ENCODE peak calls at places on chromosomes 5 and 9, in four cellular contexts. One of them, this sample, is unnamed.

GRCh38 chr9:2339416-2339815 is 282.2 kb upstream of the VLDLR start:
- DNase-seq in K562: no peak
- DNase-seq in GM12878: no peak
- DNase-seq in HepG2: no peak
- DNase-seq in this sample: no peak

GRCh38 chr5:18394154-18394804 is 760.0 kb downstream of the TAF11L14 start:
- DNase-seq in K562: peak
- DNase-seq in GM12878: no peak
- DNase-seq in HepG2: peak
- DNase-seq in this sample: peak

GRCh38 chr9:27407966-27408365 is 111.0 kb upstream of the EQTN start:
- DNase-seq in K562: no peak
- DNase-seq in GM12878: no peak
- DNase-seq in HepG2: no peak
- DNase-seq in this sample: no peak

GRCh38 chr5:136686192-136686872 is 321.0 kb upstream of the TRPC7 start:
- DNase-seq in K562: no peak
- DNase-seq in GM12878: no peak
- DNase-seq in HepG2: peak
- DNase-seq in this sample: peak

GRCh38 chr9:87383341-87384150 is 114.1 kb upstream of the DAPK1 start:
- DNase-seq in K562: no peak
- DNase-seq in GM12878: no peak
- DNase-seq in HepG2: no peak
- DNase-seq in this sample: no peak

GRCh38 chr5:32311404-32312193 is 1.1 kb downstream of the MTMR12 start:
- DNase-seq in K562: no peak
- DNase-seq in GM12878: no peak
- DNase-seq in HepG2: no peak
- DNase-seq in this sample: no peak

GRCh38 chr5:5494489-5495402 is 72.3 kb downstream of the ICE1 start:
- DNase-seq in K562: peak
- DNase-seq in GM12878: peak
- DNase-seq in HepG2: peak
- DNase-seq in this sample: peak

GRCh38 chr5:125348221-125348692 is 601.8 kb upstream of the ZNF608 start:
- DNase-seq in K562: no peak
- DNase-seq in GM12878: no peak
- DNase-seq in HepG2: no peak
- DNase-seq in this sample: peak

GRCh38 chr5:163402007-163402406 is 35.4 kb upstream of the CCNG1 start:
- DNase-seq in K562: no peak
- DNase-seq in GM12878: no peak
- DNase-seq in HepG2: no peak
- DNase-seq in this sample: no peak

GRCh38 chr9:81613002-81613750 is 76.2 kb downstream of the TLE1 start:
- DNase-seq in K562: no peak
- DNase-seq in GM12878: no peak
- DNase-seq in HepG2: no peak
- DNase-seq in this sample: no peak

GRCh38 chr5:172113036-172113435 is 75.0 kb downstream of the STK10 start:
- DNase-seq in K562: no peak
- DNase-seq in GM12878: peak
- DNase-seq in HepG2: no peak
- DNase-seq in this sample: no peak

GRCh38 chr9:2260401-2261306 is 245.5 kb downstream of the SMARCA2 start:
- DNase-seq in K562: no peak
- DNase-seq in GM12878: no peak
- DNase-seq in HepG2: no peak
- DNase-seq in this sample: no peak

GRCh38 chr5:157994906-157995519 is 136.1 kb upstream of the CLINT1 start:
- DNase-seq in K562: peak
- DNase-seq in GM12878: peak
- DNase-seq in HepG2: peak
- DNase-seq in this sample: peak

GRCh38 chr5:173333900-173334685 is 5.9 kb upstream of the STC2 start:
- DNase-seq in K562: no peak
- DNase-seq in GM12878: no peak
- DNase-seq in HepG2: no peak
- DNase-seq in this sample: no peak

GRCh38 chr5:139705655-139706587 is 57.8 kb downstream of the CXXC5 start:
- DNase-seq in K562: no peak
- DNase-seq in GM12878: no peak
- DNase-seq in HepG2: no peak
- DNase-seq in this sample: no peak

GRCh38 chr5:119411935-119412623 is 40.2 kb upstream of the HSD17B4 start:
- DNase-seq in K562: peak
- DNase-seq in GM12878: peak
- DNase-seq in HepG2: peak
- DNase-seq in this sample: peak

GRCh38 chr5:64210866-64211265 is 45.2 kb downstream of the RNF180 start:
- DNase-seq in K562: no peak
- DNase-seq in GM12878: no peak
- DNase-seq in HepG2: no peak
- DNase-seq in this sample: no peak

GRCh38 chr9:113598883-113599282 is 135.4 kb downstream of the RGS3 start:
- DNase-seq in K562: no peak
- DNase-seq in GM12878: no peak
- DNase-seq in HepG2: no peak
- DNase-seq in this sample: no peak

GRCh38 chr9:108473209-108474112 is 382.3 kb downstream of the ACTL7B start:
- DNase-seq in K562: no peak
- DNase-seq in GM12878: no peak
- DNase-seq in HepG2: no peak
- DNase-seq in this sample: no peak

GRCh38 chr9:76530458-76531100 is 71.6 kb downstream of the GCNT1 start:
- DNase-seq in K562: no peak
- DNase-seq in GM12878: no peak
- DNase-seq in HepG2: no peak
- DNase-seq in this sample: no peak

GRCh38 chr5:88824892-88825781 is 57.8 kb downstream of the MEF2C start:
- DNase-seq in K562: no peak
- DNase-seq in GM12878: no peak
- DNase-seq in HepG2: no peak
- DNase-seq in this sample: no peak

GRCh38 chr9:13628526-13628925 is 349.0 kb upstream of the MPDZ start:
- DNase-seq in K562: no peak
- DNase-seq in GM12878: no peak
- DNase-seq in HepG2: no peak
- DNase-seq in this sample: no peak

GRCh38 chr5:109161914-109162683 is 247.7 kb downstream of the PJA2 start:
- DNase-seq in K562: no peak
- DNase-seq in GM12878: peak
- DNase-seq in HepG2: no peak
- DNase-seq in this sample: no peak

GRCh38 chr5:149439899-149440655 is 61.0 kb upstream of the IL17B start:
- DNase-seq in K562: peak
- DNase-seq in GM12878: no peak
- DNase-seq in HepG2: peak
- DNase-seq in this sample: peak

GRCh38 chr5:140418862-140419520 is 17.4 kb downstream of the ANKHD1 start:
- DNase-seq in K562: no peak
- DNase-seq in GM12878: no peak
- DNase-seq in HepG2: no peak
- DNase-seq in this sample: no peak

GRCh38 chr9:114396558-114397218 is 8.9 kb upstream of the AKNA start:
- DNase-seq in K562: peak
- DNase-seq in GM12878: no peak
- DNase-seq in HepG2: peak
- DNase-seq in this sample: peak

GRCh38 chr9:130939405-130939941 is 426 bp upstream of the FIBCD1 start:
- DNase-seq in K562: no peak
- DNase-seq in GM12878: no peak
- DNase-seq in HepG2: no peak
- DNase-seq in this sample: peak

GRCh38 chr5:109826426-109826825 is 136.7 kb downstream of the MAN2A1 start:
- DNase-seq in K562: no peak
- DNase-seq in GM12878: no peak
- DNase-seq in HepG2: no peak
- DNase-seq in this sample: no peak

GRCh38 chr9:78118742-78119473 is 87.3 kb upstream of the GNAQ start:
- DNase-seq in K562: no peak
- DNase-seq in GM12878: peak
- DNase-seq in HepG2: no peak
- DNase-seq in this sample: no peak

GRCh38 chr9:87812375-87813118 is 70.1 kb upstream of the SPATA31E1 start:
- DNase-seq in K562: peak
- DNase-seq in GM12878: no peak
- DNase-seq in HepG2: peak
- DNase-seq in this sample: peak

GRCh38 chr5:179343902-179344300 is 1.4 kb downstream of the ADAMTS2 start:
- DNase-seq in K562: no peak
- DNase-seq in GM12878: no peak
- DNase-seq in HepG2: no peak
- DNase-seq in this sample: peak

GRCh38 chr5:35248843-35249780 is 18.8 kb upstream of the PRLR start:
- DNase-seq in K562: no peak
- DNase-seq in GM12878: no peak
- DNase-seq in HepG2: no peak
- DNase-seq in this sample: no peak
- TF ChIP-seq CBFB in K562: no peak
- TF ChIP-seq CBFB in GM12878: no peak
- TF ChIP-seq CBFB in HepG2: no peak
- TF ChIP-seq CBFB in this sample: no peak

GRCh38 chr9:135228345-135228982 is 141.0 kb downstream of the OLFM1 start:
- DNase-seq in K562: no peak
- DNase-seq in GM12878: no peak
- DNase-seq in HepG2: no peak
- DNase-seq in this sample: peak
- TF ChIP-seq NR2C2 in K562: no peak
- TF ChIP-seq NR2C2 in GM12878: no peak
- TF ChIP-seq NR2C2 in HepG2: no peak
- TF ChIP-seq NR2C2 in this sample: no peak

GRCh38 chr5:76855961-76856360 is 6.1 kb downstream of the S100Z start:
- DNase-seq in K562: peak
- DNase-seq in GM12878: no peak
- DNase-seq in HepG2: no peak
- DNase-seq in this sample: no peak
- TF ChIP-seq CBFB in K562: no peak
- TF ChIP-seq CBFB in GM12878: no peak
- TF ChIP-seq CBFB in HepG2: no peak
- TF ChIP-seq CBFB in this sample: no peak

DNA sequence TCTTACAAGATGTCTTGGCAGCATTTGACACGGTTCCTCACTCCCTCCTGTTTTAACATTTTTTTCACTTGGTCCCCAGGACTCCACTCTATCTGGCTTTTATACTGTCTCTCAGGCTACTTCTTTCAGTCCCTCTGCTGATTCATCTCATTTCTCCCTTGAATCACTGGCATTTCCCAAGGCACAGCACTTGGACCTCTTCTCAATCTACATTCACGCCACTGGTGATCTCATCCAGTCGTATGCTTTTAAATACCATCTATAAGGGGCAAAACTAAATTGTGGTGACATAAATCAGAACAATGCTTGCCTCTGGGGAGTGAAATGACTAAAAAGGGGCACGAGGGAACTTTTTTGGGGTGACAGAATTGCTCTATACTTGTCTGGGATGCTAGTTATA is 47.1 kb downstream of the MAPKAP1 start:
- DNase-seq in K562: no peak
- DNase-seq in GM12878: no peak
- DNase-seq in HepG2: no peak
- DNase-seq in this sample: no peak
- TF ChIP-seq NR2C2 in K562: no peak
- TF ChIP-seq NR2C2 in GM12878: no peak
- TF ChIP-seq NR2C2 in HepG2: no peak
- TF ChIP-seq NR2C2 in this sample: no peak

This sample was measured in WTC11.